ENCODE peak calls at places on chromosome 21, in five cellular contexts. L is GM12891, J is GM12878, E is H1, B is K562. X is an unnamed sample.
A peak's percentile ranks its signal among the peaks of the same experiment; 100 is the strongest.

GRCh38 chr21:30227633-30228404 is 11.9 kb upstream of the CLDN8 start:
- DNase-seq in J (no peak), B (peak; percentile 68), L (no peak), E (no peak), X (no peak)

GRCh38 chr21:21148514-21148913 is 150.3 kb downstream of the NCAM2 start:
- DNase-seq in J (no peak), E (no peak), B (peak; percentile 18), L (no peak), X (no peak)

GRCh38 chr21:44571844-44572782 is 1.4 kb upstream of the KRTAP10-4 start:
- DNase-seq in L (no peak), J (no peak), E (no peak), B (no peak), X (no peak)

GRCh38 chr21:25518491-25518911 is 88.8 kb downstream of the MRPL39 start:
- DNase-seq in L (no peak), E (peak; percentile 52), J (no peak), B (no peak), X (no peak)

GRCh38 chr21:37811711-37812110 is 104.5 kb downstream of the KCNJ6 start:
- DNase-seq in J (no peak), E (no peak), L (no peak), B (no peak), X (no peak)

GRCh38 chr21:25361765-25362164 is 245.5 kb downstream of the MRPL39 start:
- DNase-seq in E (no peak), L (no peak), J (no peak), B (no peak), X (no peak)

GRCh38 chr21:34511787-34512451 is at the start of gene KCNE1:
- DNase-seq in L (no peak), E (no peak), J (no peak), B (no peak), X (no peak)

GRCh38 chr21:43835061-43835460 is 30.0 kb upstream of the AGPAT3 start:
- DNase-seq in L (no peak), J (no peak), B (no peak), E (no peak), X (no peak)

GRCh38 chr21:43207868-43208267 is 39.1 kb downstream of the CRYAA start:
- DNase-seq in E (no peak), B (no peak), L (no peak), J (no peak), X (no peak)

GRCh38 chr21:35179990-35180557 is 131.0 kb upstream of the RUNX1 start:
- DNase-seq in L (no peak), B (no peak), J (no peak), E (no peak), X (no peak)

GRCh38 chr21:31151682-31152081 is 113.4 kb upstream of the KRTAP19-8 start:
- DNase-seq in J (no peak), E (no peak), L (no peak), B (no peak), X (no peak)

GRCh38 chr21:43868461-43868860 is 3.4 kb downstream of the AGPAT3 start:
- DNase-seq in B (no peak), E (no peak), J (no peak), L (no peak), X (no peak)

GRCh38 chr21:37419228-37419906 is 52.8 kb downstream of the DYRK1A start:
- DNase-seq in L (no peak), B (peak; percentile 25), E (no peak), J (no peak), X (no peak)

GRCh38 chr21:25806053-25806452 is 71.3 kb downstream of the GABPA start:
- DNase-seq in E (no peak), B (no peak), J (no peak), L (no peak), X (no peak)

DNA sequence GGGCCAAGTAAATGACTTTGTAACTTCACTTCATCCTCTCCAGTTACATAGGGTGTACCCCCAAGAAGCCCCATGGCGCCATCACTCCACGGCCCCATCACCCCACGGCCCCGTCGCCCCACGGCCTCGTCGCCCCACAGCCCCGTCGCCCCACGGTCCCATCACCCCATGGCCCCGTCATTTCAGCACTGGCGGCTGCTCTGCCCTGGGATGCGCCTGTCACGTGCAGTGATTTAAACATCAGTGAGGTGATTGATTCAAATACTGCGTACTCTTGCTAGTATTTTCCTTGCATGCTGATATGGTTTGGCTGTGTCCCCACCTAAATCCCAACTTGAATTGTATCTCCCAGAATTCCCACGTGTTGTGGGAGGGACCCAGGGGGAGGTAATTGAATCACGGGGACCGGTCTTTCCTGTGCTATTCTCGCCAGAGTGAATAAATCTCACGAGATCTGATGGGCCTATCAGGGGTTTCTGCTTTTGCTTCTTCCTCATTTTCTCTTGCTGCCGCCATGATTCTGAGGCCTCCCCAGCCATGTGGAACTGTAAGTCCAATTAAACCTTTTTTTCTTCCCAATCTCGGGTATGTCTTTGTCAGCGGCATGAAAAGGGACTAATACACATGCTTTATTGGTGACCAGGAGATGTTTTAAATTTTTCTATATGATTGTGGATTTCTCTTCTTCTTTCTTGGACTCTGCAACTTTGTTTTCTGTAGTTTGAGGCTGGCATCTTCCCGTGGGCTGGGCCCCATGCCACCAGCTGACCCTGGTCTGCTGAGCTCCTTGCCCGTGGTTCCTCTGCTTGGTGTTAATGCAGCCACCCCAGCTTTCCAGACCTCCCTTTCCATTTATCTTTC is 50.1 kb upstream of the PCBP3 start:
- DNase-seq in L (no peak), J (peak; percentile 51), E (no peak), B (peak; percentile 84), X (no peak)
- TF ChIP-seq POLR2A in L (peak; percentile 41), J (no peak), E (no peak), B (peak; percentile 72), X (no peak)

GRCh38 chr21:17454315-17455027 is 58.4 kb upstream of the CXADR start:
- DNase-seq in L (peak; percentile 22), E (peak; percentile 98), B (peak; percentile 73), J (no peak), X (no peak)

GRCh38 chr21:17455451-17455850 is 57.4 kb upstream of the CXADR start:
- DNase-seq in L (no peak), B (no peak), J (no peak), E (no peak), X (no peak)

GRCh38 chr21:17455028-17455353 is 57.9 kb upstream of the CXADR start:
- DNase-seq in J (no peak), B (no peak), E (no peak), L (no peak), X (no peak)

GRCh38 chr21:17446737-17447136 is 66.1 kb upstream of the CXADR start:
- DNase-seq in E (no peak), L (no peak), J (no peak), B (no peak), X (no peak)

GRCh38 chr21:17451364-17451869 is 61.4 kb upstream of the CXADR start:
- DNase-seq in L (no peak), B (no peak), J (no peak), E (no peak), X (no peak)
- TF ChIP-seq TAF1 in L (no peak), B (no peak), J (no peak), E (no peak), X (no peak)

DNA sequence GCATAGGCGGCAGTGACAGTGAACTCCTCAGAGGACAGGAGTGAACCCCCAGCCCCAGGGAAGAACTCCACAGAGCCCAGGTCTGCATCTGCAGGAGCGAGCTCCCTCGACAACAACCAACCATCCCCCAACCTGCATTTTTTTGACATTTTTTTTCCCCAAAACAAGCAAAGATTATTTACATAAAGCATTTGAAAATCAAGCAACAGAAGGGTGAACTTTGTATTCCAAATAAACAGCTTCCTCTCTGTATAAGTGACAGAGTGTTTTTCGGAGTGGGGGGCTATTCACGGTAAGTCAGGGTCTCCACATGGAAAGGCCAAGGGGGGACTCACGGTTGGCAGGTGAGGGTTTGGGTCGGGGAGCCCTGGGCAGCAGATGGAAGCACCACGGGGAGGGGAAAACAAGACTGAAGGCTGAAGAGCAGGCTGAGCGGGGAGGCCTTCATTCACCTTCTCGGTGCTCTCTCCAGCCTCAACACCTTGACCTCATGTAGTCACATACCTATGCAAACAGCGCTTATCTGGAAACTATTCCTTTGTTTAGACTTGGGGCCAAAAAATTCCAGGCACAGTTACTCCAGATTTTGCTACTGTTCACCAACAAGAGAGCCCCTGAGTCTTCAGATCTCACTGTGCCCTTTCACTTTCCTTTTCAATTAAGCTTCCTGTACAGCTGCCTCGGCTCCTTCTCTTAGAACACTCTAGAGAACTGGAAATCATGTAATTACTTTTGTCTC is 27.6 kb downstream of the C2CD2 start:
- DNase-seq in E (no peak), B (no peak), J (peak; percentile 68), L (no peak), X (no peak)
- TF ChIP-seq POLR2AphosphoS5 in E (no peak), B (no peak), J (peak; percentile 48), L (no peak), X (peak; percentile 21)

GRCh38 chr21:29073222-29074006 is at the start of gene CCT8:
- DNase-seq in E (peak; percentile 94), L (peak; percentile 62), J (peak; percentile 98), B (peak; percentile 100), X (peak; percentile 72)
- TF ChIP-seq POLR2A in E (peak; percentile 95), L (peak; percentile 98), J (peak; percentile 100), B (peak; percentile 99), X (peak; percentile 99)

GRCh38 chr21:15149825-15150224 is 85.0 kb upstream of the NRIP1 start:
- DNase-seq in B (no peak), E (no peak), L (no peak), J (no peak), X (no peak)
- TF ChIP-seq TAF1 in B (no peak), E (no peak), L (no peak), J (no peak), X (no peak)

GRCh38 chr21:38992737-38993136 is 187.0 kb downstream of the ETS2 start:
- DNase-seq in E (no peak), L (no peak), J (no peak), B (no peak), X (no peak)
- TF ChIP-seq POLR2AphosphoS5 in E (no peak), L (no peak), J (no peak), B (no peak), X (no peak)

DNA sequence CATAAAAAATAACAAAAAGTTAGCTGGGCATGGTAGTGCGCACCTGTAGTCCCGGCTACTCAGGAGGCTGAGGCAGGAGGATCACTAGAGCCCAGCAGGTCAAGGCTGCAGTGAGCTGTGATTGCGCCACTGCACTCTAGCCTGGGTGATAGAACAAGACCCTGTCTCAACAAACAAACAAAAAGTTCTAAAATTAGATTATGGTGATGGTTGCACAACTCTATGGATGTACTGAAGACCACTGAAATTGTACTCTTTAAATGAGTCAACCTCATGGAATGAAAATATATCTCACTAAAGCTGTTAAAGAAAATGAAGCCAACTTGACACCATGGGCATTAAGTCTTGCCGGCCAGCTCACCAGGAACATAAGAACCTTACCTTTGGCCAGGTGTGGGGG is 9.1 kb downstream of the MRAP start:
- DNase-seq in E (peak; percentile 20), L (no peak), J (no peak), B (no peak), X (no peak)
- TF ChIP-seq POLR2A in E (no peak), L (no peak), J (no peak), B (no peak), X (no peak)

X was measured in GM12892.